ENCODE peak calls at places on chromosomes 3 and 15, in ten cellular contexts. One of them, this sample, is unnamed.
A peak's percentile ranks its signal among the peaks of the same experiment; 100 is the strongest.

GRCh38 chr15:47717036-47717611 is at the start of gene SEMA6D:
- DNase-seq in neuronal stem cell: peak; percentile 83
- DNase-seq in fibroblast of lung: peak; percentile 83
- DNase-seq in astrocyte: peak; percentile 81
- DNase-seq in colonic mucosa: peak; percentile 79
- DNase-seq in NT2/D1: no peak
- DNase-seq in HepG2: peak; percentile 4
- DNase-seq in IMR-90: peak; percentile 85
- DNase-seq in GM23248: peak; percentile 87
- DNase-seq in MM.1S: peak; percentile 22
- DNase-seq in this sample: no peak

GRCh38 chr3:116093374-116093773 is 351.9 kb downstream of the LSAMP start:
- DNase-seq in neuronal stem cell: no peak
- DNase-seq in fibroblast of lung: no peak
- DNase-seq in astrocyte: no peak
- DNase-seq in colonic mucosa: no peak
- DNase-seq in NT2/D1: no peak
- DNase-seq in HepG2: no peak
- DNase-seq in IMR-90: no peak
- DNase-seq in GM23248: no peak
- DNase-seq in MM.1S: no peak
- DNase-seq in this sample: no peak

GRCh38 chr3:142027713-142028112 is 121.6 kb downstream of the TFDP2 start:
- DNase-seq in neuronal stem cell: peak; percentile 40
- DNase-seq in fibroblast of lung: peak; percentile 58
- DNase-seq in astrocyte: peak; percentile 36
- DNase-seq in colonic mucosa: peak; percentile 47
- DNase-seq in NT2/D1: no peak
- DNase-seq in HepG2: no peak
- DNase-seq in IMR-90: no peak
- DNase-seq in GM23248: peak; percentile 75
- DNase-seq in MM.1S: peak; percentile 22
- DNase-seq in this sample: peak; percentile 24

GRCh38 chr15:82648257-82649103 is 1.3 kb upstream of the CPEB1 start:
- DNase-seq in neuronal stem cell: no peak
- DNase-seq in fibroblast of lung: no peak
- DNase-seq in astrocyte: no peak
- DNase-seq in colonic mucosa: no peak
- DNase-seq in NT2/D1: no peak
- DNase-seq in HepG2: no peak
- DNase-seq in IMR-90: no peak
- DNase-seq in GM23248: peak; percentile 33
- DNase-seq in MM.1S: no peak
- DNase-seq in this sample: no peak

GRCh38 chr3:105516972-105517371 is 150.3 kb downstream of the ALCAM start:
- DNase-seq in neuronal stem cell: no peak
- DNase-seq in fibroblast of lung: no peak
- DNase-seq in astrocyte: no peak
- DNase-seq in colonic mucosa: no peak
- DNase-seq in NT2/D1: no peak
- DNase-seq in HepG2: no peak
- DNase-seq in IMR-90: no peak
- DNase-seq in GM23248: no peak
- DNase-seq in MM.1S: no peak
- DNase-seq in this sample: no peak

GRCh38 chr3:194741916-194742315 is 56.2 kb downstream of the FAM43A start:
- DNase-seq in neuronal stem cell: no peak
- DNase-seq in fibroblast of lung: no peak
- DNase-seq in astrocyte: no peak
- DNase-seq in colonic mucosa: no peak
- DNase-seq in NT2/D1: no peak
- DNase-seq in HepG2: no peak
- DNase-seq in IMR-90: no peak
- DNase-seq in GM23248: no peak
- DNase-seq in MM.1S: no peak
- DNase-seq in this sample: no peak

GRCh38 chr3:101890716-101891115 is 41.4 kb downstream of the NFKBIZ start:
- DNase-seq in neuronal stem cell: no peak
- DNase-seq in fibroblast of lung: peak; percentile 92
- DNase-seq in astrocyte: peak; percentile 89
- DNase-seq in colonic mucosa: no peak
- DNase-seq in NT2/D1: no peak
- DNase-seq in HepG2: no peak
- DNase-seq in IMR-90: peak; percentile 88
- DNase-seq in GM23248: peak; percentile 81
- DNase-seq in MM.1S: no peak
- DNase-seq in this sample: no peak

GRCh38 chr3:59456852-59457485 is 407.1 kb upstream of the CFAP20DC start:
- DNase-seq in neuronal stem cell: no peak
- DNase-seq in fibroblast of lung: no peak
- DNase-seq in astrocyte: no peak
- DNase-seq in colonic mucosa: no peak
- DNase-seq in NT2/D1: no peak
- DNase-seq in HepG2: no peak
- DNase-seq in IMR-90: no peak
- DNase-seq in GM23248: no peak
- DNase-seq in MM.1S: no peak
- DNase-seq in this sample: no peak

GRCh38 chr3:1190576-1190975 is 97.8 kb downstream of the CNTN6 start:
- DNase-seq in neuronal stem cell: no peak
- DNase-seq in fibroblast of lung: peak; percentile 86
- DNase-seq in astrocyte: peak; percentile 82
- DNase-seq in colonic mucosa: no peak
- DNase-seq in NT2/D1: no peak
- DNase-seq in HepG2: no peak
- DNase-seq in IMR-90: no peak
- DNase-seq in GM23248: no peak
- DNase-seq in MM.1S: no peak
- DNase-seq in this sample: no peak

GRCh38 chr3:174191380-174191779 is 667.8 kb upstream of the NAALADL2 start:
- DNase-seq in neuronal stem cell: no peak
- DNase-seq in fibroblast of lung: no peak
- DNase-seq in astrocyte: no peak
- DNase-seq in colonic mucosa: no peak
- DNase-seq in NT2/D1: no peak
- DNase-seq in HepG2: no peak
- DNase-seq in IMR-90: no peak
- DNase-seq in GM23248: no peak
- DNase-seq in MM.1S: peak; percentile 87
- DNase-seq in this sample: no peak

GRCh38 chr15:69338535-69339213 is 40.0 kb downstream of the PAQR5 start:
- DNase-seq in neuronal stem cell: no peak
- DNase-seq in fibroblast of lung: peak; percentile 45
- DNase-seq in astrocyte: peak; percentile 27
- DNase-seq in colonic mucosa: no peak
- DNase-seq in NT2/D1: no peak
- DNase-seq in HepG2: no peak
- DNase-seq in IMR-90: no peak
- DNase-seq in GM23248: peak; percentile 65
- DNase-seq in MM.1S: no peak
- DNase-seq in this sample: no peak

GRCh38 chr3:133895208-133896001 is at the start of gene RAB6B:
- DNase-seq in neuronal stem cell: peak; percentile 61
- DNase-seq in fibroblast of lung: peak; percentile 51
- DNase-seq in astrocyte: peak; percentile 20
- DNase-seq in colonic mucosa: no peak
- DNase-seq in NT2/D1: no peak
- DNase-seq in HepG2: no peak
- DNase-seq in IMR-90: peak; percentile 20
- DNase-seq in GM23248: peak; percentile 81
- DNase-seq in MM.1S: peak; percentile 20
- DNase-seq in this sample: no peak

GRCh38 chr3:23959147-23959900 is 14.2 kb downstream of the NR1D2 start:
- DNase-seq in neuronal stem cell: no peak
- DNase-seq in fibroblast of lung: peak; percentile 94
- DNase-seq in astrocyte: peak; percentile 94
- DNase-seq in colonic mucosa: no peak
- DNase-seq in NT2/D1: no peak
- DNase-seq in HepG2: peak; percentile 18
- DNase-seq in IMR-90: peak; percentile 95
- DNase-seq in GM23248: peak; percentile 89
- DNase-seq in MM.1S: no peak
- DNase-seq in this sample: no peak

GRCh38 chr3:46675843-46676567 is 17.5 kb downstream of the ALS2CL start:
- DNase-seq in neuronal stem cell: no peak
- DNase-seq in fibroblast of lung: no peak
- DNase-seq in astrocyte: no peak
- DNase-seq in colonic mucosa: no peak
- DNase-seq in NT2/D1: no peak
- DNase-seq in HepG2: no peak
- DNase-seq in IMR-90: peak; percentile 29
- DNase-seq in GM23248: peak; percentile 72
- DNase-seq in MM.1S: peak; percentile 17
- DNase-seq in this sample: no peak

GRCh38 chr3:49747792-49748480 is 24.2 kb upstream of the GMPPB start:
- DNase-seq in neuronal stem cell: no peak
- DNase-seq in fibroblast of lung: peak; percentile 94
- DNase-seq in astrocyte: peak; percentile 92
- DNase-seq in colonic mucosa: no peak
- DNase-seq in NT2/D1: no peak
- DNase-seq in HepG2: peak; percentile 57
- DNase-seq in IMR-90: peak; percentile 79
- DNase-seq in GM23248: peak; percentile 76
- DNase-seq in MM.1S: no peak
- DNase-seq in this sample: no peak

GRCh38 chr3:188139466-188139865 is 14.5 kb upstream of the LPP start:
- DNase-seq in neuronal stem cell: no peak
- DNase-seq in fibroblast of lung: no peak
- DNase-seq in astrocyte: no peak
- DNase-seq in colonic mucosa: no peak
- DNase-seq in NT2/D1: no peak
- DNase-seq in HepG2: no peak
- DNase-seq in IMR-90: no peak
- DNase-seq in GM23248: no peak
- DNase-seq in MM.1S: no peak
- DNase-seq in this sample: no peak

GRCh38 chr15:45522179-45522930 is at the start of gene SLC30A4:
- DNase-seq in neuronal stem cell: peak; percentile 48
- DNase-seq in fibroblast of lung: peak; percentile 66
- DNase-seq in astrocyte: peak; percentile 42
- DNase-seq in colonic mucosa: peak; percentile 65
- DNase-seq in NT2/D1: no peak
- DNase-seq in HepG2: no peak
- DNase-seq in IMR-90: peak; percentile 42
- DNase-seq in GM23248: peak; percentile 77
- DNase-seq in MM.1S: peak; percentile 69
- DNase-seq in this sample: no peak
- H3K9ac ChIP-seq in neuronal stem cell: peak within 1 kb of the TSS; percentile 86
- H3K9ac ChIP-seq in fibroblast of lung: peak within 1 kb of the TSS; percentile 59
- H3K9ac ChIP-seq in astrocyte: peak within 1 kb of the TSS; percentile 85
- H3K9ac ChIP-seq in colonic mucosa: peak within 1 kb of the TSS; percentile 76
- H3K9ac ChIP-seq in NT2/D1: peak within 1 kb of the TSS; percentile 81
- H3K9ac ChIP-seq in HepG2: peak within 1 kb of the TSS; percentile 15
- H3K9ac ChIP-seq in IMR-90: peak within 1 kb of the TSS; percentile 84
- H3K9ac ChIP-seq in GM23248: peak within 1 kb of the TSS; percentile 69
- H3K9ac ChIP-seq in MM.1S: peak within 1 kb of the TSS; percentile 63
- H3K9ac ChIP-seq in this sample: peak within 1 kb of the TSS; percentile 67

GRCh38 chr15:72184165-72184811 is 13.3 kb downstream of the GRAMD2A start:
- DNase-seq in neuronal stem cell: peak; percentile 37
- DNase-seq in fibroblast of lung: peak; percentile 45
- DNase-seq in astrocyte: peak; percentile 32
- DNase-seq in colonic mucosa: no peak
- DNase-seq in NT2/D1: no peak
- DNase-seq in HepG2: peak; percentile 40
- DNase-seq in IMR-90: no peak
- DNase-seq in GM23248: peak; percentile 78
- DNase-seq in MM.1S: no peak
- DNase-seq in this sample: no peak
- H3K9ac ChIP-seq in neuronal stem cell: peak overlapping the region; percentile 61
- H3K9ac ChIP-seq in fibroblast of lung: no peak overlapping the region
- H3K9ac ChIP-seq in astrocyte: no peak overlapping the region
- H3K9ac ChIP-seq in colonic mucosa: no peak overlapping the region
- H3K9ac ChIP-seq in NT2/D1: peak overlapping the region; percentile 80
- H3K9ac ChIP-seq in HepG2: peak overlapping the region; percentile 9
- H3K9ac ChIP-seq in IMR-90: no peak overlapping the region
- H3K9ac ChIP-seq in GM23248: peak overlapping the region; percentile 23
- H3K9ac ChIP-seq in MM.1S: no peak overlapping the region
- H3K9ac ChIP-seq in this sample: no peak overlapping the region

GRCh38 chr15:45457641-45458539 is 64.7 kb downstream of the SLC30A4 start:
- DNase-seq in neuronal stem cell: peak; percentile 84
- DNase-seq in fibroblast of lung: peak; percentile 60
- DNase-seq in astrocyte: peak; percentile 41
- DNase-seq in colonic mucosa: peak; percentile 95
- DNase-seq in NT2/D1: peak; percentile 47
- DNase-seq in HepG2: peak; percentile 77
- DNase-seq in IMR-90: peak; percentile 77
- DNase-seq in GM23248: peak; percentile 77
- DNase-seq in MM.1S: peak; percentile 94
- DNase-seq in this sample: peak; percentile 94
- H3K9ac ChIP-seq in neuronal stem cell: no peak overlapping the region
- H3K9ac ChIP-seq in fibroblast of lung: no peak overlapping the region
- H3K9ac ChIP-seq in astrocyte: peak overlapping the region; percentile 75
- H3K9ac ChIP-seq in colonic mucosa: peak overlapping the region; percentile 76
- H3K9ac ChIP-seq in NT2/D1: no peak overlapping the region
- H3K9ac ChIP-seq in HepG2: peak overlapping the region; percentile 19
- H3K9ac ChIP-seq in IMR-90: peak overlapping the region; percentile 27
- H3K9ac ChIP-seq in GM23248: peak overlapping the region; percentile 70
- H3K9ac ChIP-seq in MM.1S: peak overlapping the region; percentile 25
- H3K9ac ChIP-seq in this sample: peak overlapping the region; percentile 72

DNA sequence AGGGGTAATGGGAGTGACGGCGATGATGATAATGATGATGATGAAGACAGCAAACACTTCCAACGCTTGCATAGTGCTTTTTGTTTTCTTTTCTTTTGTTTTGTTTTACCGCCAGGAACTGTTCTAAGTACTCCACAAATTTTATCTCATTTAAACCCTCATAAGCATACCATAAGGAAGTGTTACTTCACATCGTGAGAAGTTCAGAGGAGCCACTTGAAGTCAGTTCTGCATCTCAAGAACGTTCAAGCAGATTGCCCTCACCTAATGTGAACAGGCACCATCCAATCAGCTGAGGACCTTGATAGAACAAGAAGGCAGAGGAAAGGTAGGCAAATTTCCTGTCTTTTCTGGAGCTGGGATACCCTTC is 104.1 kb downstream of the LSM3 start:
- DNase-seq in neuronal stem cell: no peak
- DNase-seq in fibroblast of lung: no peak
- DNase-seq in astrocyte: no peak
- DNase-seq in colonic mucosa: no peak
- DNase-seq in NT2/D1: no peak
- DNase-seq in HepG2: no peak
- DNase-seq in IMR-90: no peak
- DNase-seq in GM23248: no peak
- DNase-seq in MM.1S: no peak
- DNase-seq in this sample: no peak
- H3K9ac ChIP-seq in neuronal stem cell: no peak overlapping the region
- H3K9ac ChIP-seq in fibroblast of lung: no peak overlapping the region
- H3K9ac ChIP-seq in astrocyte: no peak overlapping the region
- H3K9ac ChIP-seq in colonic mucosa: no peak overlapping the region
- H3K9ac ChIP-seq in NT2/D1: no peak overlapping the region
- H3K9ac ChIP-seq in HepG2: no peak overlapping the region
- H3K9ac ChIP-seq in IMR-90: no peak overlapping the region
- H3K9ac ChIP-seq in GM23248: no peak overlapping the region
- H3K9ac ChIP-seq in MM.1S: no peak overlapping the region
- H3K9ac ChIP-seq in this sample: no peak overlapping the region

GRCh38 chr15:45187578-45187893 is 230 bp downstream of the SHF start:
- DNase-seq in neuronal stem cell: no peak
- DNase-seq in fibroblast of lung: no peak
- DNase-seq in astrocyte: no peak
- DNase-seq in colonic mucosa: no peak
- DNase-seq in NT2/D1: no peak
- DNase-seq in HepG2: no peak
- DNase-seq in IMR-90: no peak
- DNase-seq in GM23248: no peak
- DNase-seq in MM.1S: no peak
- DNase-seq in this sample: no peak
- H3K9ac ChIP-seq in neuronal stem cell: peak overlapping the region; percentile 83
- H3K9ac ChIP-seq in fibroblast of lung: no peak overlapping the region
- H3K9ac ChIP-seq in astrocyte: peak overlapping the region; percentile 50
- H3K9ac ChIP-seq in colonic mucosa: no peak overlapping the region
- H3K9ac ChIP-seq in NT2/D1: no peak overlapping the region
- H3K9ac ChIP-seq in HepG2: peak overlapping the region; percentile 69
- H3K9ac ChIP-seq in IMR-90: no peak overlapping the region
- H3K9ac ChIP-seq in GM23248: no peak overlapping the region
- H3K9ac ChIP-seq in MM.1S: no peak overlapping the region
- H3K9ac ChIP-seq in this sample: peak overlapping the region; percentile 72

GRCh38 chr3:38028621-38029361 is 651 bp downstream of the PLCD1 start:
- DNase-seq in neuronal stem cell: peak; percentile 31
- DNase-seq in fibroblast of lung: no peak
- DNase-seq in astrocyte: no peak
- DNase-seq in colonic mucosa: peak; percentile 37
- DNase-seq in NT2/D1: no peak
- DNase-seq in HepG2: no peak
- DNase-seq in IMR-90: no peak
- DNase-seq in GM23248: peak; percentile 70
- DNase-seq in MM.1S: no peak
- DNase-seq in this sample: no peak
- H3K9ac ChIP-seq in neuronal stem cell: peak overlapping the region; percentile 94
- H3K9ac ChIP-seq in fibroblast of lung: peak overlapping the region; percentile 66
- H3K9ac ChIP-seq in astrocyte: peak overlapping the region; percentile 80
- H3K9ac ChIP-seq in colonic mucosa: peak overlapping the region; percentile 6
- H3K9ac ChIP-seq in NT2/D1: peak overlapping the region; percentile 79
- H3K9ac ChIP-seq in HepG2: no peak overlapping the region
- H3K9ac ChIP-seq in IMR-90: peak overlapping the region; percentile 15
- H3K9ac ChIP-seq in GM23248: peak overlapping the region; percentile 82
- H3K9ac ChIP-seq in MM.1S: no peak overlapping the region
- H3K9ac ChIP-seq in this sample: no peak overlapping the region

This sample was measured in SK-N-MC.